ENCODE peak calls at places on chromosomes 7 and 10, in seven cellular contexts. One of them, this sample, is unnamed.

GRCh38 chr7:18694911-18695310 is 199.4 kb downstream of the HDAC9 start:
- DNase-seq in HepG2: no peak
- DNase-seq in GM12878: no peak
- DNase-seq in GM12891: no peak
- DNase-seq in GM12892: no peak
- DNase-seq in K562: no peak
- DNase-seq in H1: no peak
- DNase-seq in this sample: no peak

GRCh38 chr10:4034907-4035581 is 250.0 kb upstream of the KLF6 start:
- DNase-seq in HepG2: no peak
- DNase-seq in GM12878: no peak
- DNase-seq in GM12891: no peak
- DNase-seq in GM12892: no peak
- DNase-seq in K562: no peak
- DNase-seq in H1: no peak
- DNase-seq in this sample: no peak

GRCh38 chr7:226281-226882 is 34.0 kb downstream of the FAM20C start:
- DNase-seq in HepG2: no peak
- DNase-seq in GM12878: no peak
- DNase-seq in GM12891: no peak
- DNase-seq in GM12892: no peak
- DNase-seq in K562: no peak
- DNase-seq in H1: no peak
- DNase-seq in this sample: no peak

GRCh38 chr10:97714401-97715258 is 1.1 kb downstream of the MARVELD1 start:
- DNase-seq in HepG2: no peak
- DNase-seq in GM12878: no peak
- DNase-seq in GM12891: peak
- DNase-seq in GM12892: peak
- DNase-seq in K562: peak
- DNase-seq in H1: peak
- DNase-seq in this sample: peak

GRCh38 chr10:97234403-97234802 is 48.6 kb upstream of the SLIT1 start:
- DNase-seq in HepG2: peak
- DNase-seq in GM12878: no peak
- DNase-seq in GM12891: no peak
- DNase-seq in GM12892: no peak
- DNase-seq in K562: peak
- DNase-seq in H1: no peak
- DNase-seq in this sample: peak

GRCh38 chr7:41698114-41698513 is 4.8 kb downstream of the INHBA start:
- DNase-seq in HepG2: no peak
- DNase-seq in GM12878: no peak
- DNase-seq in GM12891: no peak
- DNase-seq in GM12892: no peak
- DNase-seq in K562: no peak
- DNase-seq in H1: no peak
- DNase-seq in this sample: no peak

GRCh38 chr10:102401735-102402511 is 6.4 kb downstream of the NFKB2 start:
- DNase-seq in HepG2: no peak
- DNase-seq in GM12878: no peak
- DNase-seq in GM12891: no peak
- DNase-seq in GM12892: no peak
- DNase-seq in K562: no peak
- DNase-seq in H1: no peak
- DNase-seq in this sample: no peak

GRCh38 chr10:25493122-25493893 is 318.5 kb downstream of the GPR158 start:
- DNase-seq in HepG2: no peak
- DNase-seq in GM12878: no peak
- DNase-seq in GM12891: no peak
- DNase-seq in GM12892: no peak
- DNase-seq in K562: peak
- DNase-seq in H1: no peak
- DNase-seq in this sample: peak

GRCh38 chr7:139731802-139732470 is 45.9 kb downstream of the HIPK2 start:
- DNase-seq in HepG2: peak
- DNase-seq in GM12878: no peak
- DNase-seq in GM12891: no peak
- DNase-seq in GM12892: no peak
- DNase-seq in K562: no peak
- DNase-seq in H1: no peak
- DNase-seq in this sample: no peak

GRCh38 chr7:135800560-135800959 is 51.9 kb upstream of the FAM180A start:
- DNase-seq in HepG2: no peak
- DNase-seq in GM12878: no peak
- DNase-seq in GM12891: no peak
- DNase-seq in GM12892: no peak
- DNase-seq in K562: no peak
- DNase-seq in H1: peak
- DNase-seq in this sample: no peak

GRCh38 chr7:85471740-85472139 is 284.9 kb upstream of the SEMA3D start:
- DNase-seq in HepG2: no peak
- DNase-seq in GM12878: no peak
- DNase-seq in GM12891: no peak
- DNase-seq in GM12892: no peak
- DNase-seq in K562: no peak
- DNase-seq in H1: no peak
- DNase-seq in this sample: no peak

GRCh38 chr7:1246871-1247526 is 14.3 kb downstream of the UNCX start:
- DNase-seq in HepG2: no peak
- DNase-seq in GM12878: no peak
- DNase-seq in GM12891: no peak
- DNase-seq in GM12892: no peak
- DNase-seq in K562: no peak
- DNase-seq in H1: no peak
- DNase-seq in this sample: no peak

GRCh38 chr7:106108988-106109387 is 3.1 kb downstream of the SYPL1 start:
- DNase-seq in HepG2: peak
- DNase-seq in GM12878: no peak
- DNase-seq in GM12891: no peak
- DNase-seq in GM12892: no peak
- DNase-seq in K562: no peak
- DNase-seq in H1: no peak
- DNase-seq in this sample: no peak

GRCh38 chr7:149761307-149761706 is 12.1 kb downstream of the ZNF467 start:
- DNase-seq in HepG2: no peak
- DNase-seq in GM12878: no peak
- DNase-seq in GM12891: no peak
- DNase-seq in GM12892: no peak
- DNase-seq in K562: peak
- DNase-seq in H1: no peak
- DNase-seq in this sample: no peak

GRCh38 chr10:16417341-16417740 is 19.5 kb upstream of the PTER start:
- DNase-seq in HepG2: no peak
- DNase-seq in GM12878: no peak
- DNase-seq in GM12891: no peak
- DNase-seq in GM12892: no peak
- DNase-seq in K562: no peak
- DNase-seq in H1: no peak
- DNase-seq in this sample: no peak

GRCh38 chr10:22333167-22333566 is 12.1 kb upstream of the SPAG6 start:
- DNase-seq in HepG2: no peak
- DNase-seq in GM12878: no peak
- DNase-seq in GM12891: no peak
- DNase-seq in GM12892: no peak
- DNase-seq in K562: no peak
- DNase-seq in H1: no peak
- DNase-seq in this sample: no peak

GRCh38 chr7:70634071-70634470 is 497.9 kb upstream of the GALNT17 start:
- DNase-seq in HepG2: no peak
- DNase-seq in GM12878: no peak
- DNase-seq in GM12891: no peak
- DNase-seq in GM12892: no peak
- DNase-seq in K562: no peak
- DNase-seq in H1: no peak
- DNase-seq in this sample: no peak

GRCh38 chr7:188727-189500 is 3.5 kb upstream of the FAM20C start:
- DNase-seq in HepG2: no peak
- DNase-seq in GM12878: no peak
- DNase-seq in GM12891: no peak
- DNase-seq in GM12892: no peak
- DNase-seq in K562: no peak
- DNase-seq in H1: no peak
- DNase-seq in this sample: no peak

GRCh38 chr7:5423272-5423843 is at the start of gene TNRC18:
- DNase-seq in HepG2: no peak
- DNase-seq in GM12878: no peak
- DNase-seq in GM12891: no peak
- DNase-seq in GM12892: no peak
- DNase-seq in K562: peak
- DNase-seq in H1: peak
- DNase-seq in this sample: peak
- TF ChIP-seq TAF1 in HepG2: peak
- TF ChIP-seq TAF1 in GM12878: no peak
- TF ChIP-seq TAF1 in GM12891: no peak
- TF ChIP-seq TAF1 in GM12892: no peak
- TF ChIP-seq TAF1 in K562: peak
- TF ChIP-seq TAF1 in H1: peak
- TF ChIP-seq TAF1 in this sample: peak

DNA sequence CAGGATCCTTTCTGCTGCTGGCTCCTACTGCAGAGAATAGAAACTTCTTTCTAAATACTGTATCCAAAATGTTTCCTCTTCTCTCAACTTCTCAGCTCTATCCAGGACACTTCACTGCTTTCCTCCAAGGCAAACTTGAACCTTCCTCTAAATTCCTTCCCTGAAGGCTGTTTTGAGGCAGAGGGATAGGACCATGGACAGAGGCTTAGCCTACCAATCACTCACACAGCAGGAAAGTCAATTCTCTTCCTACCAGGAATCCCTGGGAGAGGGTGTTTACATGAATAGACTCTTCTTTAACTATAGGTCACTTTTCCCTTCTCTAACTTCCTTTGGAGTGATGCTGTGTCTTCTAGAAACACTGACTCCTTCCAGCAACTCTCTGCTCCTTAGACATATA is 115.6 kb upstream of the MKLN1 start:
- DNase-seq in HepG2: no peak
- DNase-seq in GM12878: no peak
- DNase-seq in GM12891: no peak
- DNase-seq in GM12892: no peak
- DNase-seq in K562: no peak
- DNase-seq in H1: peak
- DNase-seq in this sample: no peak
- TF ChIP-seq TAF1 in HepG2: no peak
- TF ChIP-seq TAF1 in GM12878: no peak
- TF ChIP-seq TAF1 in GM12891: no peak
- TF ChIP-seq TAF1 in GM12892: no peak
- TF ChIP-seq TAF1 in K562: no peak
- TF ChIP-seq TAF1 in H1: no peak
- TF ChIP-seq TAF1 in this sample: no peak

GRCh38 chr7:22320416-22320815 is 36.5 kb downstream of the RAPGEF5 start:
- DNase-seq in HepG2: no peak
- DNase-seq in GM12878: no peak
- DNase-seq in GM12891: no peak
- DNase-seq in GM12892: no peak
- DNase-seq in K562: no peak
- DNase-seq in H1: no peak
- DNase-seq in this sample: no peak

GRCh38 chr7:22318376-22318775 is 38.6 kb downstream of the RAPGEF5 start:
- DNase-seq in HepG2: no peak
- DNase-seq in GM12878: no peak
- DNase-seq in GM12891: no peak
- DNase-seq in GM12892: no peak
- DNase-seq in K562: no peak
- DNase-seq in H1: no peak
- DNase-seq in this sample: no peak

GRCh38 chr7:22316914-22317313 is 40.0 kb downstream of the RAPGEF5 start:
- DNase-seq in HepG2: no peak
- DNase-seq in GM12878: no peak
- DNase-seq in GM12891: no peak
- DNase-seq in GM12892: no peak
- DNase-seq in K562: no peak
- DNase-seq in H1: no peak
- DNase-seq in this sample: no peak

GRCh38 chr7:22317632-22318031 is 39.3 kb downstream of the RAPGEF5 start:
- DNase-seq in HepG2: no peak
- DNase-seq in GM12878: no peak
- DNase-seq in GM12891: no peak
- DNase-seq in GM12892: no peak
- DNase-seq in K562: peak
- DNase-seq in H1: no peak
- DNase-seq in this sample: no peak

DNA sequence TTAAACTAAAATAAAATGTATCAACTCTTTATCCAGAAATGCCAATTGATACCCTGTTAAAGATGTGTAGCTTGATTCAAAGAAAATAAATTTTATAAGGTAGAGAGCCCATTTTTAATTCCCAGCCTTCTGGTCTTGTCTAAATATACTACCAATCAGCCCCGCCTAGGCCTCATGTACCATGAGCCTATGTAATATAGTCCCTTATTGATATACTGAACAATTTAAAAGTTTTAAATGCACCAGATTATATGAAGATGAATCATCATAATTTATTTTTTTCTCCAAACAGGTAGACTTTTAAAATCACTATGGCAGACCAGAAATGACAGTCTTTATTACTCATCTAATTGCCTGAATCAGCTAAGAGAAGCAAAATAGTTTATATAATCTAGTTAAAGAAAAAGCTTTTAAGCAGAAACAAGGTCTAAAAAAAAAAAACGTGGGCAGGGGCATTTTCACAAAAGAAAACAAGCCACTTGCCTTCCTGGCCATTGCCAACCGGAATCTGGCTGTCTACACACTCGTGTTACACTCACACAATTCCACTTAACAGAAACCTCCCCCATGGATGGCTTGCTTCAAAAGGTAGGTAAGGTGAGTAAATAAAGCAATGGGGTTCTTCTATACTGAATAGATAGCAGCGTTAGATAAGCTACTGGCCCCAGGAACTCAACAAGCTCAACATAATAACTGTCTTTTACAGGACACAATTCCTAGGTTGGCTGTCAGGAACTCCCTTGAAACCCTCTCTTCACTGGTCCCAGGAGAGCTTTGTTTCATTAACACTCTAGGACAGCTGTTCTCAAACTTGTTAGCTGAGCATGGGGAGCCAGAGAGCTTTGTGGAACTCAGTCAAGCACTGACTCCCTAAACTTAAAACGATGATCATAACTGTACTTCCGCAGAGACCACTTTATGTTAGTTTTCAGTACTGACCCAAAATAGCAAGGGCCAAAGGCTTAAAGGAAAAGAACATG is 37.2 kb downstream of the RAPGEF5 start:
- DNase-seq in HepG2: no peak
- DNase-seq in GM12878: no peak
- DNase-seq in GM12891: no peak
- DNase-seq in GM12892: no peak
- DNase-seq in K562: no peak
- DNase-seq in H1: no peak
- DNase-seq in this sample: no peak
- TF ChIP-seq TAF1 in HepG2: no peak
- TF ChIP-seq TAF1 in GM12878: no peak
- TF ChIP-seq TAF1 in GM12891: no peak
- TF ChIP-seq TAF1 in GM12892: no peak
- TF ChIP-seq TAF1 in K562: no peak
- TF ChIP-seq TAF1 in H1: no peak
- TF ChIP-seq TAF1 in this sample: no peak

DNA sequence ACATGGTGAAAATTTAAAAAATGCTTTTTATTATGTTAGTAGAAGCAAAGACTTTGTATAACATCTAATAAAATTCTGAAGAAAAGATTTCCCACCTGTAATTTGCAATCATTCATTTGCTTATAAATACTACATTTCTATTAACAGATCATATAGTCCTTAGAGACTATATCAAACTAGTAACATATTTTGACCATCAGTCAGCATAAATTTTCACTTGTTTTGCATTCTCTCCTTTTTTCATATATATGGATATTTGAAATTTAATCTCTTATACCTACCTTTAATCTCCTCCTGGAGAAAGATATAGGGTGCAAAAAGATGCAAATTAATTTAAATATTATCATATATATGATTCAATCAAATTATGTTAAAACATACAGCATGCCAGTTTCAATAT is 16.9 kb upstream of the TAS2R16 start:
- DNase-seq in HepG2: no peak
- DNase-seq in GM12878: no peak
- DNase-seq in GM12891: no peak
- DNase-seq in GM12892: no peak
- DNase-seq in K562: no peak
- DNase-seq in H1: no peak
- DNase-seq in this sample: no peak
- TF ChIP-seq TAF1 in HepG2: no peak
- TF ChIP-seq TAF1 in GM12878: no peak
- TF ChIP-seq TAF1 in GM12891: no peak
- TF ChIP-seq TAF1 in GM12892: no peak
- TF ChIP-seq TAF1 in K562: no peak
- TF ChIP-seq TAF1 in H1: no peak
- TF ChIP-seq TAF1 in this sample: no peak